ENCODE peak calls at places on chromosome 16, in five cellular contexts. C is LoVo; S is activated T-cell treated with anti-CD3 and anti-CD28 coated beads, Interleukin-2, amount 50 U/mL, for 4 hours; U is naive thymus-derived CD8-positive, alpha-beta T cell; X is stimulated activated CD8-positive, alpha-beta memory T cell treated with anti-CD3 and anti-CD28 coated beads, Interleukin-7, amount 100 ng/mL, for 1 hour. D is an unnamed sample.

GRCh38 chr16:57167537-57167936 is 18.3 kb downstream of the PSME3IP1 start:
- DNase-seq in U (no peak), C (no peak), X (no peak), S (no peak), D (no peak)

GRCh38 chr16:2835638-2836493 is 5.8 kb downstream of the ZG16B start:
- DNase-seq in U (no peak), C (peak; percentile 96), X (no peak), S (no peak), D (no peak)

GRCh38 chr16:3013491-3013951 is 798 bp downstream of the CLDN9 start:
- DNase-seq in C (no peak), U (no peak), X (no peak), S (no peak), D (no peak)

GRCh38 chr16:55056585-55057520 is 126.2 kb downstream of the IRX5 start:
- DNase-seq in S (no peak), C (no peak), U (no peak), X (no peak), D (no peak)

GRCh38 chr16:17501321-17501720 is 30.6 kb upstream of the XYLT1 start:
- DNase-seq in X (no peak), U (no peak), S (no peak), C (no peak), D (no peak)

GRCh38 chr16:86578056-86578455 is 293 bp upstream of the FOXL1 start:
- DNase-seq in S (no peak), X (no peak), C (no peak), U (no peak), D (no peak)

GRCh38 chr16:11326737-11327276 is 18.5 kb upstream of the RMI2 start:
- DNase-seq in X (no peak), C (no peak), S (no peak), U (no peak), D (no peak)

GRCh38 chr16:86297391-86297790 is 212.9 kb upstream of the FOXF1 start:
- DNase-seq in X (no peak), S (no peak), U (no peak), C (no peak), D (no peak)

GRCh38 chr16:71867934-71868333 is 16.0 kb downstream of the ZNF821 start:
- DNase-seq in X (no peak), C (no peak), U (no peak), S (no peak), D (no peak)

GRCh38 chr16:23544436-23544835 is 12.7 kb downstream of the EARS2 start:
- DNase-seq in S (no peak), C (no peak), X (no peak), U (no peak), D (no peak)

GRCh38 chr16:57984443-57985203 is 13.7 kb upstream of the CNGB1 start:
- DNase-seq in S (peak; percentile 93), U (peak; percentile 91), X (peak; percentile 78), C (no peak), D (peak; percentile 81)

GRCh38 chr16:68744744-68745280 is 7.7 kb downstream of the CDH1 start:
- DNase-seq in C (peak; percentile 83), S (no peak), X (no peak), U (no peak), D (no peak)

GRCh38 chr16:3959148-3959547 is 78.6 kb upstream of the CREBBP start:
- DNase-seq in U (no peak), X (no peak), C (no peak), S (no peak), D (no peak)

GRCh38 chr16:71648921-71649320 is 22.9 kb downstream of the MARVELD3 start:
- DNase-seq in S (no peak), X (no peak), C (no peak), U (no peak), D (no peak)

GRCh38 chr16:3665508-3665907 is 11.0 kb downstream of the DNASE1 start:
- DNase-seq in U (peak; percentile 69), C (no peak), X (no peak), S (peak; percentile 20), D (no peak)

GRCh38 chr16:20327444-20328041 is at the start of gene GP2:
- DNase-seq in U (no peak), S (no peak), X (no peak), C (no peak), D (no peak)

GRCh38 chr16:71585318-71585703 is 8.4 kb upstream of the TAT start:
- DNase-seq in U (no peak), S (no peak), C (no peak), X (no peak), D (no peak)

GRCh38 chr16:85534536-85535351 is 78.4 kb upstream of the GSE1 start:
- DNase-seq in S (no peak), X (no peak), U (no peak), C (no peak), D (no peak)

GRCh38 chr16:85752511-85753420 is 1.9 kb upstream of the C16orf74 start:
- DNase-seq in X (no peak), C (no peak), U (no peak), S (no peak), D (no peak)

GRCh38 chr16:85554791-85555548 is 58.2 kb upstream of the GSE1 start:
- DNase-seq in S (peak; percentile 62), X (peak; percentile 36), U (peak; percentile 66), C (peak; percentile 31), D (peak; percentile 84)

GRCh38 chr16:3152273-3153076 is 17.6 kb downstream of the ZNF213 start:
- DNase-seq in U (peak; percentile 79), C (peak; percentile 89), S (peak; percentile 81), X (peak; percentile 59), D (peak; percentile 76)

GRCh38 chr16:71340406-71340805 is 18.1 kb upstream of the CALB2 start:
- DNase-seq in U (no peak), C (no peak), S (no peak), X (no peak), D (no peak)

GRCh38 chr16:82699711-82700495 is 73.1 kb downstream of the CDH13 start:
- DNase-seq in X (no peak), C (peak; percentile 34), S (no peak), U (no peak), D (no peak)

GRCh38 chr16:11254913-11255736 is 879 bp downstream of the SOCS1 start:
- DNase-seq in X (no peak), S (peak; percentile 58), C (no peak), U (peak; percentile 86), D (peak; percentile 69)

GRCh38 chr16:26963109-26963508 is 103.6 kb upstream of the C16orf82 start:
- DNase-seq in U (peak; percentile 2), C (no peak), S (no peak), X (no peak), D (no peak)

GRCh38 chr16:66656547-66656946 is 40.0 kb downstream of the CMTM4 start:
- DNase-seq in X (no peak), U (no peak), S (no peak), C (no peak), D (no peak)

GRCh38 chr16:87853411-87854052 is 15.8 kb downstream of the SLC7A5 start:
- DNase-seq in S (peak; percentile 86), U (peak; percentile 63), C (peak; percentile 90), X (peak; percentile 70), D (peak; percentile 96)

GRCh38 chr16:3716831-3717234 is 491 bp downstream of the TRAP1 start:
- DNase-seq in C (peak; percentile 32), X (no peak), U (no peak), S (no peak), D (no peak)

GRCh38 chr16:48433116-48433848 is 48.1 kb upstream of the SIAH1 start:
- DNase-seq in S (no peak), U (no peak), X (no peak), C (no peak), D (no peak)

GRCh38 chr16:57619606-57620315 is 8.7 kb upstream of the ADGRG1 start:
- DNase-seq in U (no peak), S (no peak), X (no peak), C (no peak), D (no peak)

GRCh38 chr16:4894276-4895150 is 42.4 kb downstream of the PPL start:
- DNase-seq in C (no peak), S (no peak), X (no peak), U (no peak), D (no peak)

GRCh38 chr16:19137201-19137601 is 23.4 kb downstream of the ITPRIPL2 start:
- DNase-seq in C (no peak), S (no peak), X (no peak), U (no peak), D (no peak)

GRCh38 chr16:88375236-88376052 is 7.3 kb upstream of the ZNF469 start:
- DNase-seq in U (no peak), S (no peak), X (no peak), C (no peak), D (no peak)

GRCh38 chr16:57060323-57061083 is 31.9 kb upstream of the CPNE2 start:
- DNase-seq in S (no peak), C (no peak), U (no peak), X (no peak), D (no peak)

D was measured in immature natural killer cell.